ENCODE peak calls at places on chromosomes 13 and 19, in six cellular contexts. One of them, this sample, is unnamed.

GRCh38 chr19:45505996-45506245 is 1.4 kb upstream of the VASP start:
- DNase-seq in fibroblast of lung: no peak
- DNase-seq in tibial nerve: no peak
- DNase-seq in B cell: no peak
- DNase-seq in ascending aorta: no peak
- DNase-seq in activated CD8-positive, alpha-beta T cell treated with anti-CD3 and anti-CD28 coated beads for 36 hours: no peak
- DNase-seq in this sample: no peak

GRCh38 chr13:42401376-42401775 is 129.4 kb downstream of the AKAP11 start:
- DNase-seq in fibroblast of lung: no peak
- DNase-seq in tibial nerve: no peak
- DNase-seq in B cell: no peak
- DNase-seq in ascending aorta: no peak
- DNase-seq in activated CD8-positive, alpha-beta T cell treated with anti-CD3 and anti-CD28 coated beads for 36 hours: no peak
- DNase-seq in this sample: no peak

GRCh38 chr13:104841110-104841509 is 1694.4 kb downstream of the EFNB2 start:
- DNase-seq in fibroblast of lung: no peak
- DNase-seq in tibial nerve: no peak
- DNase-seq in B cell: no peak
- DNase-seq in ascending aorta: no peak
- DNase-seq in activated CD8-positive, alpha-beta T cell treated with anti-CD3 and anti-CD28 coated beads for 36 hours: no peak
- DNase-seq in this sample: no peak

GRCh38 chr13:33185853-33186252 is 99.7 kb downstream of the STARD13 start:
- DNase-seq in fibroblast of lung: no peak
- DNase-seq in tibial nerve: no peak
- DNase-seq in B cell: no peak
- DNase-seq in ascending aorta: no peak
- DNase-seq in activated CD8-positive, alpha-beta T cell treated with anti-CD3 and anti-CD28 coated beads for 36 hours: no peak
- DNase-seq in this sample: no peak

GRCh38 chr19:45402469-45403070 is 2.3 kb downstream of the PPP1R13L start:
- DNase-seq in fibroblast of lung: no peak
- DNase-seq in tibial nerve: no peak
- DNase-seq in B cell: peak
- DNase-seq in ascending aorta: no peak
- DNase-seq in activated CD8-positive, alpha-beta T cell treated with anti-CD3 and anti-CD28 coated beads for 36 hours: no peak
- DNase-seq in this sample: peak

GRCh38 chr19:50701367-50701985 is 18.1 kb downstream of the SHANK1 start:
- DNase-seq in fibroblast of lung: no peak
- DNase-seq in tibial nerve: no peak
- DNase-seq in B cell: no peak
- DNase-seq in ascending aorta: no peak
- DNase-seq in activated CD8-positive, alpha-beta T cell treated with anti-CD3 and anti-CD28 coated beads for 36 hours: no peak
- DNase-seq in this sample: no peak

GRCh38 chr19:1001538-1002166 is 1.4 kb downstream of the GRIN3B start:
- DNase-seq in fibroblast of lung: no peak
- DNase-seq in tibial nerve: no peak
- DNase-seq in B cell: peak
- DNase-seq in ascending aorta: no peak
- DNase-seq in activated CD8-positive, alpha-beta T cell treated with anti-CD3 and anti-CD28 coated beads for 36 hours: peak
- DNase-seq in this sample: peak

GRCh38 chr13:79393564-79394249 is 12.3 kb downstream of the RBM26 start:
- DNase-seq in fibroblast of lung: no peak
- DNase-seq in tibial nerve: no peak
- DNase-seq in B cell: peak
- DNase-seq in ascending aorta: no peak
- DNase-seq in activated CD8-positive, alpha-beta T cell treated with anti-CD3 and anti-CD28 coated beads for 36 hours: peak
- DNase-seq in this sample: no peak

GRCh38 chr19:38557205-38557799 is 60.5 kb downstream of the MAP4K1 start:
- DNase-seq in fibroblast of lung: no peak
- DNase-seq in tibial nerve: no peak
- DNase-seq in B cell: peak
- DNase-seq in ascending aorta: no peak
- DNase-seq in activated CD8-positive, alpha-beta T cell treated with anti-CD3 and anti-CD28 coated beads for 36 hours: peak
- DNase-seq in this sample: no peak

GRCh38 chr19:31232220-31232619 is 117.0 kb downstream of the TSHZ3 start:
- DNase-seq in fibroblast of lung: peak
- DNase-seq in tibial nerve: no peak
- DNase-seq in B cell: no peak
- DNase-seq in ascending aorta: no peak
- DNase-seq in activated CD8-positive, alpha-beta T cell treated with anti-CD3 and anti-CD28 coated beads for 36 hours: no peak
- DNase-seq in this sample: no peak

GRCh38 chr19:5925830-5926459 is 11.9 kb downstream of the CAPS start:
- DNase-seq in fibroblast of lung: no peak
- DNase-seq in tibial nerve: no peak
- DNase-seq in B cell: no peak
- DNase-seq in ascending aorta: no peak
- DNase-seq in activated CD8-positive, alpha-beta T cell treated with anti-CD3 and anti-CD28 coated beads for 36 hours: no peak
- DNase-seq in this sample: no peak

GRCh38 chr19:38384209-38385027 is 3.4 kb downstream of the GGN start:
- DNase-seq in fibroblast of lung: peak
- DNase-seq in tibial nerve: no peak
- DNase-seq in B cell: no peak
- DNase-seq in ascending aorta: no peak
- DNase-seq in activated CD8-positive, alpha-beta T cell treated with anti-CD3 and anti-CD28 coated beads for 36 hours: no peak
- DNase-seq in this sample: no peak

GRCh38 chr19:52028780-52029123 is 573 bp upstream of the ZNF614 start:
- DNase-seq in fibroblast of lung: no peak
- DNase-seq in tibial nerve: no peak
- DNase-seq in B cell: no peak
- DNase-seq in ascending aorta: no peak
- DNase-seq in activated CD8-positive, alpha-beta T cell treated with anti-CD3 and anti-CD28 coated beads for 36 hours: no peak
- DNase-seq in this sample: peak

GRCh38 chr19:30718014-30718413 is 345.8 kb downstream of the ZNF536 start:
- DNase-seq in fibroblast of lung: no peak
- DNase-seq in tibial nerve: no peak
- DNase-seq in B cell: no peak
- DNase-seq in ascending aorta: no peak
- DNase-seq in activated CD8-positive, alpha-beta T cell treated with anti-CD3 and anti-CD28 coated beads for 36 hours: no peak
- DNase-seq in this sample: no peak

GRCh38 chr13:71962126-71962525 is 95.1 kb upstream of the DACH1 start:
- DNase-seq in fibroblast of lung: no peak
- DNase-seq in tibial nerve: no peak
- DNase-seq in B cell: no peak
- DNase-seq in ascending aorta: no peak
- DNase-seq in activated CD8-positive, alpha-beta T cell treated with anti-CD3 and anti-CD28 coated beads for 36 hours: no peak
- DNase-seq in this sample: no peak

GRCh38 chr13:26412961-26413716 is 144.3 kb upstream of the WASF3 start:
- DNase-seq in fibroblast of lung: no peak
- DNase-seq in tibial nerve: no peak
- DNase-seq in B cell: no peak
- DNase-seq in ascending aorta: no peak
- DNase-seq in activated CD8-positive, alpha-beta T cell treated with anti-CD3 and anti-CD28 coated beads for 36 hours: no peak
- DNase-seq in this sample: no peak

GRCh38 chr19:18219911-18220631 is 6.2 kb downstream of the PDE4C start:
- DNase-seq in fibroblast of lung: no peak
- DNase-seq in tibial nerve: no peak
- DNase-seq in B cell: no peak
- DNase-seq in ascending aorta: no peak
- DNase-seq in activated CD8-positive, alpha-beta T cell treated with anti-CD3 and anti-CD28 coated beads for 36 hours: no peak
- DNase-seq in this sample: no peak

GRCh38 chr19:10009269-10009665 is 1.0 kb downstream of the COL5A3 start:
- DNase-seq in fibroblast of lung: peak
- DNase-seq in tibial nerve: peak
- DNase-seq in B cell: no peak
- DNase-seq in ascending aorta: no peak
- DNase-seq in activated CD8-positive, alpha-beta T cell treated with anti-CD3 and anti-CD28 coated beads for 36 hours: peak
- DNase-seq in this sample: peak

GRCh38 chr19:6412111-6412999 is 12.3 kb downstream of the KHSRP start:
- DNase-seq in fibroblast of lung: peak
- DNase-seq in tibial nerve: no peak
- DNase-seq in B cell: peak
- DNase-seq in ascending aorta: no peak
- DNase-seq in activated CD8-positive, alpha-beta T cell treated with anti-CD3 and anti-CD28 coated beads for 36 hours: peak
- DNase-seq in this sample: peak

GRCh38 chr13:110109910-110110309 is 197.0 kb downstream of the COL4A1 start:
- DNase-seq in fibroblast of lung: peak
- DNase-seq in tibial nerve: no peak
- DNase-seq in B cell: no peak
- DNase-seq in ascending aorta: no peak
- DNase-seq in activated CD8-positive, alpha-beta T cell treated with anti-CD3 and anti-CD28 coated beads for 36 hours: no peak
- DNase-seq in this sample: no peak

GRCh38 chr19:2273356-2274184 is 8.4 kb downstream of the PEAK3 start:
- DNase-seq in fibroblast of lung: peak
- DNase-seq in tibial nerve: peak
- DNase-seq in B cell: peak
- DNase-seq in ascending aorta: no peak
- DNase-seq in activated CD8-positive, alpha-beta T cell treated with anti-CD3 and anti-CD28 coated beads for 36 hours: peak
- DNase-seq in this sample: peak

GRCh38 chr19:52735734-52736133 is 890 bp upstream of the ZNF611 start:
- DNase-seq in fibroblast of lung: no peak
- DNase-seq in tibial nerve: peak
- DNase-seq in B cell: no peak
- DNase-seq in ascending aorta: peak
- DNase-seq in activated CD8-positive, alpha-beta T cell treated with anti-CD3 and anti-CD28 coated beads for 36 hours: peak
- DNase-seq in this sample: no peak

GRCh38 chr19:47778954-47779351 is 450 bp downstream of the SELENOW start:
- DNase-seq in fibroblast of lung: no peak
- DNase-seq in tibial nerve: no peak
- DNase-seq in B cell: no peak
- DNase-seq in ascending aorta: no peak
- DNase-seq in activated CD8-positive, alpha-beta T cell treated with anti-CD3 and anti-CD28 coated beads for 36 hours: peak
- DNase-seq in this sample: no peak

GRCh38 chr13:30702006-30702405 is 33.3 kb upstream of the ALOX5AP start:
- DNase-seq in fibroblast of lung: no peak
- DNase-seq in tibial nerve: no peak
- DNase-seq in B cell: no peak
- DNase-seq in ascending aorta: no peak
- DNase-seq in activated CD8-positive, alpha-beta T cell treated with anti-CD3 and anti-CD28 coated beads for 36 hours: no peak
- DNase-seq in this sample: no peak

GRCh38 chr19:45406957-45407375 is 522 bp downstream of the POLR1G start:
- DNase-seq in fibroblast of lung: no peak
- DNase-seq in tibial nerve: no peak
- DNase-seq in B cell: no peak
- DNase-seq in ascending aorta: no peak
- DNase-seq in activated CD8-positive, alpha-beta T cell treated with anti-CD3 and anti-CD28 coated beads for 36 hours: peak
- DNase-seq in this sample: no peak

GRCh38 chr13:38538412-38538811 is 148.5 kb upstream of the FREM2 start:
- DNase-seq in fibroblast of lung: no peak
- DNase-seq in tibial nerve: no peak
- DNase-seq in B cell: no peak
- DNase-seq in ascending aorta: no peak
- DNase-seq in activated CD8-positive, alpha-beta T cell treated with anti-CD3 and anti-CD28 coated beads for 36 hours: no peak
- DNase-seq in this sample: no peak

GRCh38 chr13:25752957-25753540 is 298.8 kb downstream of the SHISA2 start:
- DNase-seq in fibroblast of lung: peak
- DNase-seq in tibial nerve: peak
- DNase-seq in B cell: no peak
- DNase-seq in ascending aorta: no peak
- DNase-seq in activated CD8-positive, alpha-beta T cell treated with anti-CD3 and anti-CD28 coated beads for 36 hours: peak
- DNase-seq in this sample: no peak

GRCh38 chr19:459724-460511 is 915 bp downstream of the SHC2 start:
- DNase-seq in fibroblast of lung: peak
- DNase-seq in tibial nerve: peak
- DNase-seq in B cell: peak
- DNase-seq in ascending aorta: no peak
- DNase-seq in activated CD8-positive, alpha-beta T cell treated with anti-CD3 and anti-CD28 coated beads for 36 hours: peak
- DNase-seq in this sample: peak

GRCh38 chr13:27482996-27483395 is 32.6 kb upstream of the MTIF3 start:
- DNase-seq in fibroblast of lung: no peak
- DNase-seq in tibial nerve: no peak
- DNase-seq in B cell: peak
- DNase-seq in ascending aorta: no peak
- DNase-seq in activated CD8-positive, alpha-beta T cell treated with anti-CD3 and anti-CD28 coated beads for 36 hours: no peak
- DNase-seq in this sample: peak

GRCh38 chr13:27483421-27483820 is 33.1 kb upstream of the MTIF3 start:
- DNase-seq in fibroblast of lung: no peak
- DNase-seq in tibial nerve: no peak
- DNase-seq in B cell: peak
- DNase-seq in ascending aorta: no peak
- DNase-seq in activated CD8-positive, alpha-beta T cell treated with anti-CD3 and anti-CD28 coated beads for 36 hours: no peak
- DNase-seq in this sample: no peak

GRCh38 chr13:27476943-27477681 is 26.7 kb upstream of the MTIF3 start:
- DNase-seq in fibroblast of lung: peak
- DNase-seq in tibial nerve: no peak
- DNase-seq in B cell: peak
- DNase-seq in ascending aorta: no peak
- DNase-seq in activated CD8-positive, alpha-beta T cell treated with anti-CD3 and anti-CD28 coated beads for 36 hours: no peak
- DNase-seq in this sample: peak

DNA sequence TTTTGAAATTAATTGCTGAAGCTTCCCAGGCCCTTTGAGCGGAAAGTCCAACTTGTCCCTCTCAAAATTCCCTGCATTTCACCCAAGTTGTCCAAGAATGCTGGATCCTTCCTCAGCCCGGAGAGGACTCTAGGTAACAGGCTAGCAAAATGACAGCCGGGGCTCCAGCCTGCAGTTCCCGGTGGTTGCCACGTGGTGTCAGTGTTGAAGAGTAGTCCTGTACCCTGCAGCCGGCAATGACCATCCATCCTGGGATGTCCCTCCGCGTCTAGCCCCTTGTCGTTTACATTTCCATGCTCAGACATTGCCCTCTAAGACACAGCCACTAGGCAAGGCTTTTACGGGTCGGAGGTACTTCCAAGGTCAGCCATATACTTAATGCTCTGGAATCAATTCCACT is 31.4 kb upstream of the MTIF3 start:
- DNase-seq in fibroblast of lung: peak
- DNase-seq in tibial nerve: no peak
- DNase-seq in B cell: peak
- DNase-seq in ascending aorta: no peak
- DNase-seq in activated CD8-positive, alpha-beta T cell treated with anti-CD3 and anti-CD28 coated beads for 36 hours: peak
- DNase-seq in this sample: no peak
- TF ChIP-seq CTCF in fibroblast of lung: peak
- TF ChIP-seq CTCF in tibial nerve: no peak
- TF ChIP-seq CTCF in B cell: peak
- TF ChIP-seq CTCF in ascending aorta: peak
- TF ChIP-seq CTCF in activated CD8-positive, alpha-beta T cell treated with anti-CD3 and anti-CD28 coated beads for 36 hours: peak
- TF ChIP-seq CTCF in this sample: peak

GRCh38 chr13:75407473-75407872 is 74.5 kb downstream of the TBC1D4 start:
- DNase-seq in fibroblast of lung: no peak
- DNase-seq in tibial nerve: no peak
- DNase-seq in B cell: no peak
- DNase-seq in ascending aorta: no peak
- DNase-seq in activated CD8-positive, alpha-beta T cell treated with anti-CD3 and anti-CD28 coated beads for 36 hours: no peak
- DNase-seq in this sample: no peak
- TF ChIP-seq CTCF in fibroblast of lung: no peak
- TF ChIP-seq CTCF in tibial nerve: no peak
- TF ChIP-seq CTCF in B cell: no peak
- TF ChIP-seq CTCF in ascending aorta: no peak
- TF ChIP-seq CTCF in activated CD8-positive, alpha-beta T cell treated with anti-CD3 and anti-CD28 coated beads for 36 hours: no peak
- TF ChIP-seq CTCF in this sample: no peak

GRCh38 chr13:44438234-44438579 is 64.6 kb downstream of the SERP2 start:
- DNase-seq in fibroblast of lung: no peak
- DNase-seq in tibial nerve: no peak
- DNase-seq in B cell: no peak
- DNase-seq in ascending aorta: no peak
- DNase-seq in activated CD8-positive, alpha-beta T cell treated with anti-CD3 and anti-CD28 coated beads for 36 hours: no peak
- DNase-seq in this sample: no peak
- TF ChIP-seq CTCF in fibroblast of lung: no peak
- TF ChIP-seq CTCF in tibial nerve: no peak
- TF ChIP-seq CTCF in B cell: peak
- TF ChIP-seq CTCF in ascending aorta: peak
- TF ChIP-seq CTCF in activated CD8-positive, alpha-beta T cell treated with anti-CD3 and anti-CD28 coated beads for 36 hours: no peak
- TF ChIP-seq CTCF in this sample: no peak

DNA sequence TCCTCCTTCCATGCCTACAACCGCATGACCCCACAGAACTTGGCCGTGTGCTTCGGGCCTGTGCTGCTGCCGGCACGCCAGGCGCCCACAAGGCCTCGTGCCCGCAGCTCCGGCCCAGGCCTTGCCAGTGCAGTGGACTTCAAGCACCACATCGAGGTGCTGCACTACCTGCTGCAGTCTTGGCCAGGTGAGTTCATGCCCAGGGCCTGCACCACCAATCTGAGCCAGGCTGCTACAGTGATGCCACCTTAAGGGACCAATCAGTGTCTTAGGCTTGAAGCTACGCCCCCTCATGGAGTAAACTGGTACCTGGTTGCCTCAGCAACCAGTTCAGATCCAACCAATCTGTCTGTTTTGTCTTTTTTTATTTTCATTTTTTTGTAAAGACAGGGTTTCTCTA is 5.2 kb downstream of the SYDE1 start:
- DNase-seq in fibroblast of lung: no peak
- DNase-seq in tibial nerve: no peak
- DNase-seq in B cell: no peak
- DNase-seq in ascending aorta: no peak
- DNase-seq in activated CD8-positive, alpha-beta T cell treated with anti-CD3 and anti-CD28 coated beads for 36 hours: no peak
- DNase-seq in this sample: no peak
- TF ChIP-seq CTCF in fibroblast of lung: no peak
- TF ChIP-seq CTCF in tibial nerve: no peak
- TF ChIP-seq CTCF in B cell: no peak
- TF ChIP-seq CTCF in ascending aorta: no peak
- TF ChIP-seq CTCF in activated CD8-positive, alpha-beta T cell treated with anti-CD3 and anti-CD28 coated beads for 36 hours: no peak
- TF ChIP-seq CTCF in this sample: no peak

This sample was measured in GM13977.